ENCODE peak calls at places on chromosomes 16 and 17, in eight cellular contexts. L is activated CD4-positive, alpha-beta memory T cell treated with anti-CD3 and anti-CD28 coated beads, Interleukin-2, amount 10 ng/mL, durations not matched to agents 7 days and 5 days; Q is frontal cortex; J is erythroblast; S is NCI-H187 treated with DMSO at 0.1 percent for 48 hours; B is GM10248; G is right cardiac atrium; X is left ventricle myocardium inferior. W is an unnamed sample.

GRCh38 chr17:63113167-63113566 is 147.1 kb downstream of the TANC2 start:
- DNase-seq in L (no peak), Q (peak; percentile 11), J (no peak), S (no peak), B (peak; percentile 11), G (no peak), X (no peak), W (peak; percentile 26)

GRCh38 chr17:55763856-55764255 is 13.0 kb downstream of the PCTP start:
- DNase-seq in L (no peak), Q (no peak), J (no peak), S (no peak), B (no peak), G (no peak), X (no peak), W (peak; percentile 52)

GRCh38 chr17:73192219-73192893 is 499 bp upstream of the COG1 start:
- DNase-seq in L (peak; percentile 72), Q (peak; percentile 78), J (peak; percentile 89), S (no peak), B (peak; percentile 84), G (peak; percentile 88), X (peak; percentile 65), W (peak; percentile 80)

GRCh38 chr17:61627658-61628057 is 36.6 kb upstream of the NACA2 start:
- DNase-seq in L (no peak), Q (no peak), J (no peak), S (no peak), B (no peak), G (no peak), X (no peak), W (no peak)

GRCh38 chr17:79150035-79150733 is 75.6 kb downstream of the ENGASE start:
- DNase-seq in L (no peak), Q (no peak), J (no peak), S (no peak), B (no peak), G (no peak), X (no peak), W (no peak)

GRCh38 chr17:81515530-81516041 is 3.0 kb upstream of the ACTG1 start:
- DNase-seq in L (no peak), Q (no peak), J (no peak), S (no peak), B (no peak), G (peak; percentile 66), X (no peak), W (no peak)

GRCh38 chr16:85089485-85089884 is 22.8 kb downstream of the CIBAR2 start:
- DNase-seq in L (no peak), Q (no peak), J (no peak), S (no peak), B (no peak), G (peak; percentile 63), X (no peak), W (no peak)

GRCh38 chr16:21083729-21084268 is 66.8 kb downstream of the DNAH3 start:
- DNase-seq in L (peak; percentile 63), Q (peak; percentile 23), J (peak; percentile 51), S (no peak), B (peak; percentile 54), G (peak; percentile 86), X (peak; percentile 64), W (peak; percentile 68)

GRCh38 chr17:61469474-61469873 is 17.3 kb downstream of the TBX4 start:
- DNase-seq in L (no peak), Q (no peak), J (no peak), S (no peak), B (no peak), G (no peak), X (no peak), W (no peak)

GRCh38 chr16:17515421-17516210 is 44.9 kb upstream of the XYLT1 start:
- DNase-seq in L (no peak), Q (no peak), J (no peak), S (no peak), B (no peak), G (no peak), X (no peak), W (no peak)

GRCh38 chr17:78394209-78394608 is 15.8 kb downstream of the PGS1 start:
- DNase-seq in L (no peak), Q (no peak), J (no peak), S (peak; percentile 96), B (no peak), G (no peak), X (no peak), W (no peak)

W was measured in NB4.